ENCODE peak calls at places on chromosomes 2 and 18, in seven cellular contexts. One of them, this sample, is unnamed.

GRCh38 chr2:15823459-15824396 is 116.6 kb upstream of the MYCN start:
- DNase-seq in adipocyte: no peak
- DNase-seq in cardiac fibroblast: no peak
- DNase-seq in NCI-H1694 treated with DMSO at 0.1 percent for 48 hours: no peak
- DNase-seq in endothelial cell: no peak
- DNase-seq in ELF-1: no peak
- DNase-seq in stimulated activated CD4-positive, alpha-beta T cell treated with anti-CD3 and anti-CD28 coated beads, Interleukin-2, amount 100 ng/mL, for 48 hours: no peak
- DNase-seq in this sample: no peak

GRCh38 chr18:76374330-76375281 is 120.4 kb downstream of the ZNF516 start:
- DNase-seq in adipocyte: no peak
- DNase-seq in cardiac fibroblast: no peak
- DNase-seq in NCI-H1694 treated with DMSO at 0.1 percent for 48 hours: no peak
- DNase-seq in endothelial cell: no peak
- DNase-seq in ELF-1: no peak
- DNase-seq in stimulated activated CD4-positive, alpha-beta T cell treated with anti-CD3 and anti-CD28 coated beads, Interleukin-2, amount 100 ng/mL, for 48 hours: peak
- DNase-seq in this sample: no peak

GRCh38 chr2:54691439-54692135 is 31.9 kb upstream of the EML6 start:
- DNase-seq in adipocyte: no peak
- DNase-seq in cardiac fibroblast: no peak
- DNase-seq in NCI-H1694 treated with DMSO at 0.1 percent for 48 hours: peak
- DNase-seq in endothelial cell: no peak
- DNase-seq in ELF-1: no peak
- DNase-seq in stimulated activated CD4-positive, alpha-beta T cell treated with anti-CD3 and anti-CD28 coated beads, Interleukin-2, amount 100 ng/mL, for 48 hours: no peak
- DNase-seq in this sample: peak

GRCh38 chr2:128559533-128560515 is 241.2 kb upstream of the HS6ST1 start:
- DNase-seq in adipocyte: no peak
- DNase-seq in cardiac fibroblast: peak
- DNase-seq in NCI-H1694 treated with DMSO at 0.1 percent for 48 hours: no peak
- DNase-seq in endothelial cell: no peak
- DNase-seq in ELF-1: no peak
- DNase-seq in stimulated activated CD4-positive, alpha-beta T cell treated with anti-CD3 and anti-CD28 coated beads, Interleukin-2, amount 100 ng/mL, for 48 hours: no peak
- DNase-seq in this sample: no peak

GRCh38 chr2:237083026-237083425 is 2.7 kb upstream of the COPS8 start:
- DNase-seq in adipocyte: no peak
- DNase-seq in cardiac fibroblast: no peak
- DNase-seq in NCI-H1694 treated with DMSO at 0.1 percent for 48 hours: no peak
- DNase-seq in endothelial cell: no peak
- DNase-seq in ELF-1: no peak
- DNase-seq in stimulated activated CD4-positive, alpha-beta T cell treated with anti-CD3 and anti-CD28 coated beads, Interleukin-2, amount 100 ng/mL, for 48 hours: no peak
- DNase-seq in this sample: no peak

GRCh38 chr18:21264651-21265050 is 22.6 kb downstream of the GREB1L start:
- DNase-seq in adipocyte: peak
- DNase-seq in cardiac fibroblast: peak
- DNase-seq in NCI-H1694 treated with DMSO at 0.1 percent for 48 hours: no peak
- DNase-seq in endothelial cell: no peak
- DNase-seq in ELF-1: peak
- DNase-seq in stimulated activated CD4-positive, alpha-beta T cell treated with anti-CD3 and anti-CD28 coated beads, Interleukin-2, amount 100 ng/mL, for 48 hours: no peak
- DNase-seq in this sample: peak

GRCh38 chr2:233706720-233707119 is 6.0 kb upstream of the UGT1A5 start:
- DNase-seq in adipocyte: peak
- DNase-seq in cardiac fibroblast: peak
- DNase-seq in NCI-H1694 treated with DMSO at 0.1 percent for 48 hours: no peak
- DNase-seq in endothelial cell: no peak
- DNase-seq in ELF-1: no peak
- DNase-seq in stimulated activated CD4-positive, alpha-beta T cell treated with anti-CD3 and anti-CD28 coated beads, Interleukin-2, amount 100 ng/mL, for 48 hours: no peak
- DNase-seq in this sample: no peak

GRCh38 chr18:2570772-2571199 is 519 bp downstream of the METTL4 start:
- DNase-seq in adipocyte: peak
- DNase-seq in cardiac fibroblast: peak
- DNase-seq in NCI-H1694 treated with DMSO at 0.1 percent for 48 hours: peak
- DNase-seq in endothelial cell: peak
- DNase-seq in ELF-1: no peak
- DNase-seq in stimulated activated CD4-positive, alpha-beta T cell treated with anti-CD3 and anti-CD28 coated beads, Interleukin-2, amount 100 ng/mL, for 48 hours: peak
- DNase-seq in this sample: peak

GRCh38 chr2:240593703-240594451 is 7.3 kb downstream of the CAPN10 start:
- DNase-seq in adipocyte: no peak
- DNase-seq in cardiac fibroblast: no peak
- DNase-seq in NCI-H1694 treated with DMSO at 0.1 percent for 48 hours: no peak
- DNase-seq in endothelial cell: no peak
- DNase-seq in ELF-1: no peak
- DNase-seq in stimulated activated CD4-positive, alpha-beta T cell treated with anti-CD3 and anti-CD28 coated beads, Interleukin-2, amount 100 ng/mL, for 48 hours: no peak
- DNase-seq in this sample: no peak

GRCh38 chr2:86393521-86394490 is 47.4 kb upstream of the KDM3A start:
- DNase-seq in adipocyte: peak
- DNase-seq in cardiac fibroblast: peak
- DNase-seq in NCI-H1694 treated with DMSO at 0.1 percent for 48 hours: no peak
- DNase-seq in endothelial cell: no peak
- DNase-seq in ELF-1: no peak
- DNase-seq in stimulated activated CD4-positive, alpha-beta T cell treated with anti-CD3 and anti-CD28 coated beads, Interleukin-2, amount 100 ng/mL, for 48 hours: no peak
- DNase-seq in this sample: peak

GRCh38 chr2:227163998-227164744 is at the start of the genes COL4A3 and COL4A4:
- DNase-seq in adipocyte: peak
- DNase-seq in cardiac fibroblast: peak
- DNase-seq in NCI-H1694 treated with DMSO at 0.1 percent for 48 hours: no peak
- DNase-seq in endothelial cell: peak
- DNase-seq in ELF-1: peak
- DNase-seq in stimulated activated CD4-positive, alpha-beta T cell treated with anti-CD3 and anti-CD28 coated beads, Interleukin-2, amount 100 ng/mL, for 48 hours: no peak
- DNase-seq in this sample: peak

GRCh38 chr18:12939161-12939560 is 8.7 kb upstream of the SEH1L start:
- DNase-seq in adipocyte: no peak
- DNase-seq in cardiac fibroblast: no peak
- DNase-seq in NCI-H1694 treated with DMSO at 0.1 percent for 48 hours: no peak
- DNase-seq in endothelial cell: no peak
- DNase-seq in ELF-1: no peak
- DNase-seq in stimulated activated CD4-positive, alpha-beta T cell treated with anti-CD3 and anti-CD28 coated beads, Interleukin-2, amount 100 ng/mL, for 48 hours: no peak
- DNase-seq in this sample: no peak

GRCh38 chr2:15223887-15224286 is 337.2 kb downstream of the NBAS start:
- DNase-seq in adipocyte: peak
- DNase-seq in cardiac fibroblast: peak
- DNase-seq in NCI-H1694 treated with DMSO at 0.1 percent for 48 hours: no peak
- DNase-seq in endothelial cell: no peak
- DNase-seq in ELF-1: no peak
- DNase-seq in stimulated activated CD4-positive, alpha-beta T cell treated with anti-CD3 and anti-CD28 coated beads, Interleukin-2, amount 100 ng/mL, for 48 hours: no peak
- DNase-seq in this sample: no peak

This sample was measured in Caco-2.